ENCODE peak calls at places on chromosomes 4 and X, in four cellular contexts. T is transverse colon, K is GM13977, J is omental fat pad. Y is an unnamed sample.

GRCh38 chr4:52234539-52235174 is 183.6 kb downstream of the SPATA18 start:
- DNase-seq in T (no peak), K (no peak), J (no peak), Y (no peak)

GRCh38 chr4:102780476-102781144 is 19.8 kb upstream of the MANBA start:
- DNase-seq in T (no peak), K (no peak), J (no peak), Y (no peak)

GRCh38 chrX:115948018-115948923 is 222.3 kb upstream of the AGTR2 start:
- DNase-seq in T (peak), K (peak), J (no peak), Y (no peak)

GRCh38 chr4:111269439-111269838 is 646.6 kb upstream of the PITX2 start:
- DNase-seq in T (no peak), K (no peak), J (no peak), Y (no peak)

GRCh38 chr4:141375855-141376254 is 155.2 kb downstream of the ZNF330 start:
- DNase-seq in T (no peak), K (no peak), J (no peak), Y (no peak)

GRCh38 chr4:157220026-157220881 is at the start of gene GRIA2:
- DNase-seq in T (no peak), K (peak), J (no peak), Y (peak)

GRCh38 chrX:31884535-31884934 is 812.7 kb upstream of the FTHL17 start:
- DNase-seq in T (no peak), K (no peak), J (no peak), Y (no peak)

GRCh38 chrX:20432048-20432447 is 165.3 kb upstream of the RPS6KA3 start:
- DNase-seq in T (no peak), K (no peak), J (no peak), Y (no peak)

GRCh38 chrX:80576815-80577533 is 156.7 kb downstream of the TENT5D start:
- DNase-seq in T (no peak), K (no peak), J (no peak), Y (no peak)

GRCh38 chr4:66777097-66777496 is 768.2 kb downstream of the CENPC start:
- DNase-seq in T (no peak), K (no peak), J (no peak), Y (no peak)

GRCh38 chrX:45428816-45429215 is 228.1 kb upstream of the DIPK2B start:
- DNase-seq in T (no peak), K (no peak), J (no peak), Y (no peak)

GRCh38 chr4:186770446-186771175 is 47.0 kb upstream of the FAT1 start:
- DNase-seq in T (no peak), K (no peak), J (no peak), Y (no peak)

GRCh38 chrX:3806630-3807029 is 93.2 kb upstream of the PRKX start:
- DNase-seq in T (no peak), K (no peak), J (no peak), Y (no peak)

GRCh38 chr4:82515705-82516104 is 46.1 kb downstream of the TMEM150C start:
- DNase-seq in T (no peak), K (no peak), J (no peak), Y (no peak)

GRCh38 chr4:146490106-146490505 is 31.6 kb downstream of the SLC10A7 start:
- DNase-seq in T (no peak), K (no peak), J (no peak), Y (no peak)

GRCh38 chr4:39591290-39591689 is 47.4 kb downstream of the SMIM14 start:
- DNase-seq in T (peak), K (no peak), J (no peak), Y (no peak)

GRCh38 chr4:147332101-147332500 is 148.8 kb upstream of the EDNRA start:
- DNase-seq in T (no peak), K (no peak), J (no peak), Y (no peak)

DNA sequence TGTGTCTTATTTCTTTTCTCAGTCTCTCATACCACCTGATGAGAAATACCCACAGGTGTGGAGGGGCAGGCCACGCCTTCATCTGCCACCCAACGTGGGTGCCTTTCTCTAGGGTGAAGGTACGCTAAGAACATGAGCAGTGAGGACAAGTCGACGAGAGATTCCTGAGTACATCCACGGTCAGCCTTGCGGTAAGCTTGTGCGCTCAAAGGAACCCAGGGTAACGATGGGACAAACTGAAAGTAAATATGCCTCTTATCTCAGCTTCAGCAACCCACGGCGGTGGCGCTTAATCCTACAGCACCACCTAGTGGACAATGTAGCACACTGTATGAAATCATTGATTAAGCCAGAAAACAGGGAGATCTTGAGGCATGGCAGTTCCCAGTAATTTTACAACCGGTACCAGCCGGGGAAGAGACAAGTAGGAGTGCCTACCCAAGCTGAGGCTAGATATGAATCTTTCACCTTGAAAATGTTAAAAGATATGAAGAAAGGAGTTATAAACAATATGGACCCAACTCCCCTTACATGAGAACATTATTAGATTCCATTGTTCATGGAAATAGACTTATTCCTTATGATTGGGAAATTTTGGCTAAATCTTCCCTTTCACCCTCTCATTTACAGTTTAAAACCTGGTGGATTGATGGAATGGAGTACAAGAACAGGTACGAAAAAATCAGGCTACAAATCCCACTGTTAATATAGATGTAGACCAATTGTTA is 63.0 kb downstream of the ZNF732 start:
- DNase-seq in T (peak), K (peak), J (no peak), Y (no peak)
- TF ChIP-seq CTCF in T (peak), K (peak), J (no peak), Y (peak)

GRCh38 chrX:9860826-9861225 is 74.6 kb downstream of the SHROOM2 start:
- DNase-seq in T (no peak), K (no peak), J (no peak), Y (no peak)

GRCh38 chrX:9864011-9864410 is 77.8 kb downstream of the SHROOM2 start:
- DNase-seq in T (no peak), K (no peak), J (no peak), Y (no peak)

GRCh38 chrX:9862953-9863352 is 76.7 kb downstream of the SHROOM2 start:
- DNase-seq in T (no peak), K (no peak), J (no peak), Y (no peak)

GRCh38 chrX:9861711-9862110 is 75.5 kb downstream of the SHROOM2 start:
- DNase-seq in T (no peak), K (no peak), J (no peak), Y (no peak)

GRCh38 chrX:9862525-9862924 is 76.3 kb downstream of the SHROOM2 start:
- DNase-seq in T (no peak), K (no peak), J (no peak), Y (no peak)
- TF ChIP-seq CTCF in T (no peak), K (peak), J (no peak), Y (no peak)

DNA sequence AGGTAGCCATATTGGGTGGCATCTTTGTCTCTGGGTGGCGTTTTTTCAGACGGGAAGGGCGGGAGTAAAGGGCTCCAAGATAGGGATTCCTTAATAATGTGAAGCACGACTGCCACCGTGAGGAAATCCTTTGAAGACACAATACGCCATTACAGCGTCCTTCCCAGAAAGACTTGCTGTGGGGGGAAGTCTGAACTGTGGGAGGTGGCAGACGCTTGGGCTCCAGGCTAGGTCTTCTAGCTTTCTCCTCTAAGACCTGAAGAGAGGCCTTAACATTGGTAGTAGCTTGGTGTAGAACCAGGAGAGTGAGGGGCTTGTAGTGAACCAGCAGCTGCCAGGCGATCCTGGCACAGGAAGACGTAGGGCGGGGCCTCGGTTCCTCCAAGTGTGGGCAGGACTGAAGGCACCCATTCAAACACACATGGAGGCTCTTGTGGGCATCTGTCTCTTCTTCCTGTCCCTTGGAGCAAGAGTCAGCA is 197.3 kb downstream of the OR13H1 start:
- DNase-seq in T (peak), K (no peak), J (peak), Y (no peak)
- TF ChIP-seq CTCF in T (no peak), K (peak), J (no peak), Y (no peak)

DNA sequence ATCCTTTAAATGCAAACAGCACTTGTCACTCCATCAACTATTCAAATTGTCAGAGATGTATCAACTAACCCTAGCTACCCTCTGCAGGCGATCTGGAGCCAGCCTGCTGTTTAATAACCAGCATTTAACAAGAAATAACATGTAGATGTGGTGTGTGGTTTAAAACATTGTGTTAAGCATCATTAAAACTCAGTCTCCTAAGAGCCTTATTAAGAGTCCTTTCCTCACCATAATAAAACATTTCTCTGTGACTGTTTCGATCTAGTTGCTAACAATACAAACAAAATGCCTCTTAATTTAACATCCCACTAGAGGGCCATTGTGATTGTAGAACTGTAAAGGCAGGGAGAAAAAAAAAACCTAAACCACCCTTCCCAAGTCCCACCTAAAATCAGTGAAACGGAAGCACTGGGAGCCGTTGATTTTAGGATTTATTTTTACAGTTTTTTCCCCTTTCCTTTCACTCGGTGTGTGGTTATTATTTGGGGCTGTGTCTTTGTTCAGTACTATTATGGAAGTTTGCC is 708.6 kb downstream of the C4orf33 start:
- DNase-seq in T (no peak), K (no peak), J (no peak), Y (no peak)
- TF ChIP-seq CTCF in T (no peak), K (no peak), J (no peak), Y (no peak)